ENCODE peak calls at places on chromosomes 12 and 14, in ten cellular contexts. Z, E, X, L, U, S, W, J, D and N are unnamed samples.

GRCh38 chr14:61437383-61437782 is 116.0 kb downstream of the PRKCH start:
- DNase-seq in U (no peak), J (no peak), Z (no peak), D (no peak), L (no peak), E (no peak), S (no peak), W (no peak), X (no peak), N (no peak)

GRCh38 chr12:45934956-45935355 is 55.4 kb downstream of the SCAF11 start:
- DNase-seq in L (no peak), U (no peak), S (no peak), W (no peak), D (no peak), Z (no peak), J (no peak), E (no peak), X (no peak), N (no peak)

GRCh38 chr12:54701940-54702592 is 53.9 kb upstream of the DCD start:
- DNase-seq in D (no peak), E (peak), U (peak), Z (no peak), W (no peak), X (no peak), L (no peak), J (no peak), S (no peak), N (peak)

GRCh38 chr14:54435500-54435981 is 5.6 kb downstream of the CNIH1 start:
- DNase-seq in U (peak), L (no peak), J (no peak), S (no peak), Z (no peak), E (peak), D (no peak), X (no peak), W (no peak), N (peak)

GRCh38 chr14:34336501-34336900 is 125.5 kb downstream of the SPTSSA start:
- DNase-seq in E (no peak), Z (no peak), J (no peak), U (no peak), W (no peak), X (no peak), L (no peak), S (no peak), D (no peak), N (no peak)

GRCh38 chr14:38989917-38990546 is 113.0 kb downstream of the SEC23A start:
- DNase-seq in U (no peak), L (no peak), J (no peak), Z (no peak), X (no peak), W (no peak), D (no peak), E (no peak), S (no peak), N (no peak)

GRCh38 chr12:51082561-51083139 is 746 bp downstream of the CSRNP2 start:
- DNase-seq in U (peak), D (peak), X (peak), S (no peak), W (no peak), L (peak), Z (no peak), E (peak), J (no peak), N (peak)

GRCh38 chr12:202081-202731 is 11.8 kb downstream of the SLC6A12 start:
- DNase-seq in E (no peak), Z (no peak), X (no peak), W (peak), L (no peak), D (no peak), J (no peak), U (no peak), S (no peak), N (no peak)

GRCh38 chr12:75446857-75447256 is 33.7 kb upstream of the GLIPR1 start:
- DNase-seq in U (peak), Z (no peak), L (no peak), X (no peak), E (peak), W (no peak), D (no peak), J (no peak), S (no peak), N (peak)

GRCh38 chr14:72554401-72554800 is 339.5 kb downstream of the DPF3 start:
- DNase-seq in L (no peak), D (no peak), J (no peak), W (no peak), Z (no peak), X (no peak), U (no peak), S (no peak), E (no peak), N (no peak)

GRCh38 chr12:29728033-29728432 is 55.7 kb downstream of the TMTC1 start:
- DNase-seq in L (no peak), J (no peak), U (no peak), X (no peak), W (peak), D (no peak), Z (no peak), S (peak), E (no peak), N (no peak)

GRCh38 chr12:92619730-92620684 is 82.8 kb upstream of the PLEKHG7 start:
- DNase-seq in U (peak), W (no peak), E (no peak), D (no peak), X (no peak), Z (no peak), L (no peak), S (no peak), J (no peak), N (peak)

GRCh38 chr12:126518596-126519200 is 1453.5 kb downstream of the AACS start:
- DNase-seq in S (no peak), J (no peak), E (no peak), U (peak), Z (no peak), D (no peak), W (no peak), L (no peak), X (no peak), N (no peak)

GRCh38 chr12:25553083-25553482 is at the start of gene LMNTD1:
- DNase-seq in D (no peak), L (no peak), X (no peak), J (no peak), S (no peak), E (no peak), W (no peak), Z (peak), U (peak), N (peak)

GRCh38 chr14:95014036-95014435 is 143.3 kb downstream of the DICER1 start:
- DNase-seq in S (no peak), J (peak), U (no peak), L (no peak), Z (no peak), D (no peak), E (no peak), X (no peak), W (no peak), N (no peak)

GRCh38 chr12:82456633-82457032 is 98.3 kb downstream of the METTL25 start:
- DNase-seq in Z (no peak), W (no peak), U (no peak), D (no peak), L (no peak), E (no peak), J (no peak), S (no peak), X (no peak), N (no peak)

GRCh38 chr12:54993181-54993835 is 8.7 kb upstream of the TESPA1 start:
- DNase-seq in S (no peak), X (peak), U (peak), W (no peak), Z (no peak), J (peak), E (peak), L (peak), D (no peak), N (peak)

GRCh38 chr12:100545092-100545491 is 28.4 kb upstream of the GAS2L3 start:
- DNase-seq in X (no peak), U (no peak), S (no peak), W (no peak), Z (no peak), D (no peak), L (no peak), E (no peak), J (no peak), N (peak)

GRCh38 chr14:95959317-95959716 is 79.8 kb upstream of the C14orf132 start:
- DNase-seq in W (no peak), J (no peak), S (no peak), Z (no peak), E (no peak), L (no peak), D (no peak), U (no peak), X (no peak), N (no peak)

GRCh38 chr12:113252494-113252893 is 31.2 kb downstream of the TPCN1 start:
- DNase-seq in Z (no peak), J (no peak), E (no peak), U (no peak), S (peak), L (no peak), W (peak), X (no peak), D (no peak), N (no peak)

GRCh38 chr14:93648440-93649168 is 139.7 kb downstream of the PRIMA1 start:
- DNase-seq in J (no peak), D (no peak), S (no peak), W (no peak), Z (no peak), U (no peak), L (no peak), X (no peak), E (peak), N (no peak)

GRCh38 chr12:79183946-79184345 is 319.4 kb downstream of the SYT1 start:
- DNase-seq in U (no peak), J (no peak), X (no peak), Z (no peak), D (no peak), L (no peak), E (no peak), S (no peak), W (no peak), N (no peak)

GRCh38 chr14:45426685-45427282 is 173.8 kb upstream of the MIS18BP1 start:
- DNase-seq in Z (no peak), D (peak), S (no peak), U (peak), J (no peak), X (no peak), L (no peak), E (peak), W (no peak), N (peak)

GRCh38 chr14:75418779-75419768 is 8.7 kb upstream of the JDP2 start:
- DNase-seq in E (no peak), L (peak), D (peak), S (no peak), J (no peak), Z (no peak), X (peak), U (no peak), W (no peak), N (no peak)

GRCh38 chr12:42609605-42610004 is 20.1 kb upstream of the PRICKLE1 start:
- DNase-seq in Z (no peak), U (peak), D (no peak), W (no peak), L (no peak), J (peak), E (no peak), S (no peak), X (no peak), N (no peak)

GRCh38 chr14:27890259-27890658 is 876.3 kb upstream of the FOXG1 start:
- DNase-seq in J (no peak), X (no peak), U (no peak), Z (no peak), S (no peak), E (no peak), L (no peak), W (no peak), D (no peak), N (no peak)

GRCh38 chr14:103558071-103558882 is 4.2 kb downstream of the BAG5 start:
- DNase-seq in S (peak), W (no peak), L (no peak), E (peak), X (no peak), D (no peak), Z (peak), U (peak), J (no peak), N (peak)

GRCh38 chr14:93133476-93133875 is 17.8 kb upstream of the ITPK1 start:
- DNase-seq in U (peak), Z (no peak), D (no peak), E (peak), W (no peak), X (no peak), S (no peak), J (no peak), L (no peak), N (peak)

GRCh38 chr14:26415618-26416123 is 182.2 kb downstream of the NOVA1 start:
- DNase-seq in D (no peak), X (peak), J (no peak), E (no peak), W (peak), U (peak), S (no peak), L (peak), Z (no peak), N (no peak)

GRCh38 chr12:120764766-120765165 is 39.1 kb downstream of the ACADS start:
- DNase-seq in S (no peak), J (no peak), Z (no peak), U (no peak), L (no peak), E (no peak), X (no peak), W (no peak), D (no peak), N (no peak)

GRCh38 chr12:47730341-47730744 is 5.1 kb upstream of the ENDOU start:
- DNase-seq in D (no peak), L (no peak), S (no peak), E (no peak), Z (no peak), W (no peak), J (no peak), U (peak), X (no peak), N (peak)

GRCh38 chr12:109469516-109469915 is 7.6 kb downstream of the KCTD10 start:
- DNase-seq in L (no peak), S (no peak), X (no peak), W (no peak), U (peak), J (no peak), Z (no peak), E (no peak), D (no peak), N (no peak)

GRCh38 chr12:91460457-91460856 is 277.8 kb upstream of the DCN start:
- DNase-seq in L (no peak), X (no peak), E (no peak), J (no peak), W (no peak), S (no peak), U (no peak), Z (no peak), D (no peak), N (no peak)

GRCh38 chr14:104134061-104134965 is 4.1 kb upstream of the KIF26A start:
- DNase-seq in X (no peak), S (peak), U (no peak), L (no peak), J (no peak), Z (no peak), D (no peak), W (peak), E (no peak), N (no peak)

GRCh38 chr14:75170797-75171196 is 5.6 kb downstream of the TMED10 start:
- DNase-seq in Z (no peak), E (no peak), S (no peak), L (no peak), U (no peak), W (no peak), X (no peak), D (no peak), J (no peak), N (no peak)

GRCh38 chr14:38941485-38941884 is 161.6 kb downstream of the SEC23A start:
- DNase-seq in L (no peak), D (no peak), U (no peak), Z (no peak), W (no peak), E (no peak), S (no peak), X (no peak), J (no peak), N (no peak)

DNA sequence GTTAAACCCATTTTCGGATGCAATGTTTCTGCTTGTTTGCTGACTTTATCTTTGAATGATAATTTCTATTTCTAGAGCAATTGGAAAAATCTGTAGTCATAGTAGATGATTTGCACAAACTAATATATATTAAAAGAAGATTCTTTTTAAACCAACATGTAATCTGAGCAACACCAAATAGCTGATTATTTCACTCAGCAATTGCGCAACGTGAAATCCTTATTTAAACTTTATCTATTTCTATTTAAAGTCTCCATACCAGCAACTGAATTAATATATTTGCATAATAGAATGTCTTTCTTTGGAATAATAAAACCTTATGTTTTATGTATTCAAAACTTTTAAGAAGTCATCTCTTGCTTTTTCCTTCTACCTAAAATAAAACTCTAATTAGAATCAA is 1132.4 kb downstream of the FLRT2 start:
- DNase-seq in D (no peak), W (no peak), X (no peak), U (peak), L (no peak), E (no peak), J (no peak), Z (no peak), S (no peak), N (no peak)
- TF ChIP-seq CTCF in D (no peak), W (no peak), X (no peak), U (no peak), L (no peak), E (no peak), J (no peak), Z (no peak), S (no peak), N (no peak)

GRCh38 chr14:63642656-63643382 is 1.1 kb upstream of the WDR89 start:
- DNase-seq in E (no peak), X (no peak), L (no peak), W (no peak), U (no peak), D (no peak), S (no peak), Z (no peak), J (no peak), N (no peak)

GRCh38 chr14:63644741-63645140 is 3.1 kb upstream of the WDR89 start:
- DNase-seq in J (no peak), Z (no peak), U (no peak), S (no peak), W (no peak), L (no peak), D (no peak), E (no peak), X (no peak), N (no peak)

GRCh38 chr14:63642229-63642611 is 549 bp upstream of the WDR89 start:
- DNase-seq in E (peak), W (peak), U (peak), Z (peak), J (peak), X (peak), D (peak), L (peak), S (peak), N (peak)

GRCh38 chr14:63641473-63642228 is at the start of gene WDR89:
- DNase-seq in L (peak), S (peak), W (peak), E (peak), D (peak), X (peak), Z (peak), U (peak), J (peak), N (peak)
- TF ChIP-seq CTCF in L (peak), S (peak), W (peak), E (peak), D (peak), X (peak), Z (peak), U (peak), J (peak), N (peak)

GRCh38 chr12:22938323-22938722 is 313.4 kb downstream of the ETNK1 start:
- DNase-seq in D (no peak), Z (no peak), L (no peak), X (no peak), J (no peak), U (no peak), S (no peak), W (no peak), E (no peak), N (no peak)

GRCh38 chr12:22935501-22935900 is 310.5 kb downstream of the ETNK1 start:
- DNase-seq in E (no peak), D (no peak), Z (no peak), U (peak), L (no peak), X (no peak), W (no peak), S (no peak), J (no peak), N (no peak)

GRCh38 chr12:22935090-22935489 is 310.1 kb downstream of the ETNK1 start:
- DNase-seq in S (peak), X (no peak), W (no peak), D (no peak), L (no peak), J (no peak), U (peak), E (no peak), Z (no peak), N (no peak)
- TF ChIP-seq CTCF in S (no peak), X (no peak), W (no peak), D (peak), L (no peak), J (no peak), U (no peak), E (no peak), Z (no peak), N (no peak)

GRCh38 chr12:123045678-123046077 is 65.2 kb downstream of the ARL6IP4 start:
- DNase-seq in J (no peak), L (no peak), S (no peak), E (no peak), Z (no peak), X (no peak), U (no peak), W (no peak), D (no peak), N (no peak)

GRCh38 chr12:123044351-123044750 is 63.9 kb downstream of the ARL6IP4 start:
- DNase-seq in Z (no peak), J (no peak), E (no peak), W (no peak), L (no peak), X (no peak), U (no peak), S (no peak), D (no peak), N (no peak)

GRCh38 chr12:123041042-123041531 is 60.6 kb downstream of the ARL6IP4 start:
- DNase-seq in J (no peak), Z (no peak), L (no peak), W (no peak), S (no peak), D (no peak), X (no peak), E (no peak), U (no peak), N (no peak)

GRCh38 chr12:123041811-123042655 is 61.6 kb downstream of the ARL6IP4 start:
- DNase-seq in E (no peak), Z (no peak), D (no peak), L (peak), W (no peak), U (peak), J (no peak), S (no peak), X (peak), N (peak)

GRCh38 chr12:123043536-123044001 is 63.1 kb downstream of the ARL6IP4 start:
- DNase-seq in W (peak), X (peak), Z (peak), E (peak), L (peak), S (peak), J (no peak), U (peak), D (peak), N (peak)
- TF ChIP-seq CTCF in W (peak), X (peak), Z (peak), E (peak), L (peak), S (peak), J (peak), U (peak), D (peak), N (peak)

GRCh38 chr12:107404981-107405380 is 280.6 kb upstream of the PWP1 start:
- DNase-seq in D (no peak), X (peak), W (no peak), U (peak), E (peak), Z (no peak), L (peak), J (no peak), S (no peak), N (peak)
- TF ChIP-seq CTCF in D (peak), X (no peak), W (no peak), U (peak), E (no peak), Z (peak), L (peak), J (no peak), S (no peak), N (peak)

GRCh38 chr14:67515386-67516079 is 17.6 kb upstream of the PLEKHH1 start:
- DNase-seq in S (no peak), J (no peak), Z (no peak), U (peak), L (no peak), D (no peak), E (no peak), W (peak), X (peak), N (no peak)

GRCh38 chr14:67514650-67515385 is 18.3 kb upstream of the PLEKHH1 start:
- DNase-seq in S (peak), D (no peak), W (peak), L (peak), U (peak), J (no peak), E (peak), X (peak), Z (no peak), N (no peak)

GRCh38 chr14:67519406-67519805 is 13.7 kb upstream of the PLEKHH1 start:
- DNase-seq in U (no peak), X (no peak), L (no peak), S (no peak), Z (no peak), W (no peak), E (no peak), D (no peak), J (no peak), N (no peak)

GRCh38 chr14:67516679-67517078 is 16.4 kb upstream of the PLEKHH1 start:
- DNase-seq in U (no peak), D (no peak), W (no peak), L (no peak), E (no peak), X (no peak), J (no peak), Z (no peak), S (no peak), N (no peak)

DNA sequence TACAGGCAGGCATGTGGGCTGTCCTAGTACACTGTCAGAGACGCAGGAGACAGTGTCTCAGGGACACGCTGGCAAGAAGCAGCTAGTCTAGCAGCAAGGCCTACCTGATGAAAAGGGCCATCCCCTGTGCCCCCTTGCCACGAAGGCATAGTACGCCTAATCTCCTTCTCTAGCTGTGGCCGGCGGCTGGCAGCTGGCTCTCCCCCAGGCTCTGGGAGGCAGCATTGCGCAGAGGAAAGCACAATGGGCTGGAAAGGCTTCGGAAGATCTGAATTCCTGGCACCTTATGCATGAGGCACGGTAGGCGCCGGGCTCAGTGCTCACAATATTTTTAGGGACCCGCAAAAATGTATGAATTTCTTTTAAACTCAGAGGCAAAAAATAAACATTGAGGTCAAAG is 16.0 kb upstream of the PLEKHH1 start:
- DNase-seq in Z (no peak), U (peak), E (no peak), D (no peak), W (no peak), S (peak), X (peak), J (no peak), L (peak), N (no peak)
- TF ChIP-seq CTCF in Z (peak), U (no peak), E (no peak), D (peak), W (no peak), S (peak), X (no peak), J (no peak), L (no peak), N (no peak)

GRCh38 chr12:34298971-34299801 is 276.9 kb downstream of the ALG10 start:
- DNase-seq in Z (no peak), D (no peak), E (no peak), U (no peak), J (no peak), S (no peak), L (no peak), X (no peak), W (peak), N (no peak)
- TF ChIP-seq CTCF in Z (no peak), D (no peak), E (no peak), U (no peak), J (no peak), S (no peak), L (no peak), X (no peak), W (no peak), N (no peak)